ENCODE peak calls at places on chromosomes 5 and 9, in six cellular contexts. V, J, K, F, C and A are unnamed samples.

GRCh38 chr5:62783374-62784057 is 204.9 kb downstream of the LRRC70 start:
- DNase-seq in K (no peak), V (no peak), J (no peak), F (no peak), C (no peak), A (no peak)

GRCh38 chr9:18788256-18788655 is 244.8 kb downstream of the SAXO1 start:
- DNase-seq in V (no peak), C (no peak), J (no peak), K (no peak), F (no peak), A (no peak)

GRCh38 chr9:131610231-131610761 is 65.0 kb downstream of the PRRT1B start:
- DNase-seq in V (no peak), C (no peak), J (peak; percentile 65), F (no peak), K (no peak), A (peak; percentile 95)

GRCh38 chr9:76591256-76591950 is 132.4 kb downstream of the GCNT1 start:
- DNase-seq in V (no peak), C (no peak), K (no peak), J (no peak), F (no peak), A (no peak)

GRCh38 chr5:91016954-91017690 is 366.0 kb downstream of the ARRDC3 start:
- DNase-seq in K (no peak), F (no peak), J (peak; percentile 62), V (no peak), C (no peak), A (peak; percentile 23)

GRCh38 chr5:104297076-104297475 is 734.5 kb upstream of the NUDT12 start:
- DNase-seq in F (no peak), V (no peak), K (peak; percentile 21), J (no peak), C (no peak), A (no peak)

GRCh38 chr9:27125030-27125429 is 16.0 kb downstream of the TEK start:
- DNase-seq in J (peak; percentile 71), K (no peak), V (no peak), C (no peak), F (no peak), A (peak; percentile 86)

GRCh38 chr5:173210877-173211276 is 24.1 kb downstream of the NKX2-5 start:
- DNase-seq in K (no peak), C (no peak), V (no peak), J (no peak), F (no peak), A (no peak)

GRCh38 chr5:139291051-139291450 is 2.5 kb upstream of the MATR3 start:
- DNase-seq in J (no peak), F (no peak), C (no peak), K (no peak), V (no peak), A (no peak)

GRCh38 chr5:59554501-59554900 is 339.0 kb downstream of the PDE4D start:
- DNase-seq in J (no peak), C (no peak), F (no peak), V (no peak), K (no peak), A (no peak)

GRCh38 chr5:98474211-98474610 is 299.3 kb upstream of the RGMB start:
- DNase-seq in V (no peak), F (no peak), C (no peak), K (no peak), J (no peak), A (no peak)

GRCh38 chr5:111859031-111859430 is 102.0 kb upstream of the NREP start:
- DNase-seq in F (no peak), K (no peak), C (no peak), V (no peak), J (no peak), A (peak; percentile 49)

GRCh38 chr5:175384724-175385552 is 59.0 kb downstream of the DRD1 start:
- DNase-seq in K (peak; percentile 23), C (no peak), J (no peak), F (no peak), V (no peak), A (no peak)

GRCh38 chr5:126097881-126098280 is 325.3 kb upstream of the GRAMD2B start:
- DNase-seq in V (no peak), K (no peak), J (no peak), C (no peak), F (no peak), A (peak; percentile 18)

GRCh38 chr5:57429513-57430120 is 53.0 kb downstream of the ACTBL2 start:
- DNase-seq in C (no peak), J (no peak), F (no peak), K (no peak), V (no peak), A (no peak)

GRCh38 chr9:70981312-70981711 is 140.1 kb downstream of the TRPM3 start:
- DNase-seq in F (no peak), K (no peak), C (no peak), V (no peak), J (no peak), A (no peak)

GRCh38 chr9:108743901-108744371 is 111.8 kb downstream of the ACTL7B start:
- DNase-seq in J (no peak), V (peak; percentile 10), F (no peak), C (no peak), K (peak; percentile 8), A (no peak)

GRCh38 chr9:120935383-120935857 is 8.8 kb upstream of the TRAF1 start:
- DNase-seq in V (no peak), C (peak; percentile 59), F (peak; percentile 44), J (peak; percentile 91), K (peak; percentile 94), A (peak; percentile 60)

GRCh38 chr5:176382721-176383120 is 5.7 kb downstream of the NOP16 start:
- DNase-seq in C (no peak), K (no peak), V (no peak), F (no peak), J (no peak), A (no peak)

GRCh38 chr5:122375801-122376200 is 63.8 kb downstream of the SNCAIP start:
- DNase-seq in V (no peak), F (no peak), J (no peak), K (no peak), C (no peak), A (no peak)

GRCh38 chr9:125579030-125579932 is 127.7 kb downstream of the MAPKAP1 start:
- DNase-seq in F (no peak), K (no peak), J (no peak), V (no peak), C (no peak), A (no peak)

GRCh38 chr5:79963261-79963977 is 27.6 kb downstream of the MTX3 start:
- DNase-seq in F (no peak), J (no peak), C (no peak), V (no peak), K (no peak), A (no peak)

GRCh38 chr5:141870226-141870625 is 8.0 kb downstream of the PCDH1 start:
- DNase-seq in F (no peak), V (no peak), C (no peak), J (no peak), K (no peak), A (no peak)

GRCh38 chr5:95960802-95961616 is 642 bp downstream of the ELL2 start:
- DNase-seq in F (peak; percentile 70), J (peak; percentile 76), C (peak; percentile 88), V (peak; percentile 86), K (peak; percentile 77), A (peak; percentile 47)

GRCh38 chr9:69667306-69667705 is 4.9 kb downstream of the APBA1 start:
- DNase-seq in C (no peak), K (no peak), J (no peak), F (no peak), V (peak; percentile 63), A (peak; percentile 35)

GRCh38 chr9:133759146-133759900 is 21.2 kb upstream of the SARDH start:
- DNase-seq in F (no peak), V (peak; percentile 74), C (no peak), J (peak; percentile 20), K (no peak), A (no peak)

GRCh38 chr5:58411372-58411771 is 48.5 kb downstream of the PLK2 start:
- DNase-seq in K (no peak), J (no peak), F (no peak), C (no peak), V (no peak), A (no peak)

GRCh38 chr5:53130206-53130605 is 20.6 kb upstream of the MOCS2 start:
- DNase-seq in K (peak; percentile 1), C (no peak), F (no peak), J (no peak), V (no peak), A (no peak)

GRCh38 chr5:125961150-125961549 is 462.1 kb upstream of the GRAMD2B start:
- DNase-seq in V (no peak), J (no peak), C (peak; percentile 72), F (no peak), K (no peak), A (no peak)

DNA sequence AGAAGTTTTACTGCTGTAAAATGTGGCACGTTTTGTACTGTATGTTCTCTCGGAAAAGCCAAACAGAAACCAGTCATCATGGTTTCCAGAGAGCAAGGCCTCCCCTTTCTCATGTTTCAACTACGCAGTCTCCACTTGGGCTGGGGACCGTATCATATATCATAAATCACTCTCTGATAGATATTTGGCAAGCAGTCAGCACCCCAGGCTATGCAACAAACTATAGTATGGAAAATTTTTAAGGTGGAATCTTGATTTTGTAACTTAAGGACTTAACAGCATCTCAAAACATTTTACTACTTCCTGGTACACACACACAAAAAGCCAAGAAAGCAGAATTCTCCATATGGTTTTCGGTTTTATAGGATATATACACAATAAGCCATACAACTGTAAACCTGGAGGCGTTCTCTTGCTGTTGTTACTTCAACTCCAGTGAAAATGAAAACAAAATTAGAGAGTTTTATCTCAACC is 283.6 kb downstream of the NFIB start:
- DNase-seq in K (peak; percentile 87), J (peak; percentile 40), C (no peak), F (no peak), V (no peak), A (peak; percentile 86)
- H3K4me3 ChIP-seq in K (peak overlapping the region; percentile 31), J (peak overlapping the region; percentile 46), C (no peak overlapping the region), F (no peak overlapping the region), V (no peak overlapping the region), A (peak overlapping the region; percentile 22)

GRCh38 chr5:157267766-157268480 is 2.0 kb downstream of the CYFIP2 start:
- DNase-seq in J (no peak), K (no peak), C (no peak), V (no peak), F (peak; percentile 55), A (no peak)
- TF ChIP-seq CTCF in J (no peak), K (no peak), C (no peak), V (no peak), F (no peak), A (no peak)

GRCh38 chr5:109411175-109411514 is 1.4 kb upstream of the PJA2 start:
- DNase-seq in J (no peak), F (no peak), C (no peak), K (no peak), V (no peak), A (no peak)
- H3K4me3 ChIP-seq in J (peak overlapping the region; percentile 95), F (peak overlapping the region; percentile 94), C (peak overlapping the region; percentile 60), K (peak overlapping the region; percentile 61), V (peak overlapping the region; percentile 53), A (no peak overlapping the region)

DNA sequence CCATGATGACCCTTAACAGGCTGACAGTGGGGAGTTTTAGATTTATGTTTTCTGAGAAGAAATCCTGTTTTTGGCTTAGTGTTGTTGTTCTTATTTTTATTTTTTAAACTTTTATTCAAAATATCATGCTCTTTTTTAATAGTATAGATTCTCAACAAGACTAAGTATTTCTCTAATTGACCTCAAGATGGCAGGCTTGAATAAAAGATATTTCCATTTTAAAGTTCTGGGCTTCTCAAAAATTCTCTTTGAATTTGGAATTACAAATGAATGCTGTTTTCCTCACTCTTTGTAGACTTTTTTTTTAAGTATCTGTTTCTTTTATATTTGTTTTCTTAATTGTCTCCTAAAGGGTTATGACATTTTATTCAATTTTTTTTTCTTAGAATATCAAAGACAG is 50.0 kb upstream of the SH3GL2 start:
- DNase-seq in J (no peak), V (peak; percentile 53), F (peak; percentile 3), C (no peak), K (peak; percentile 6), A (no peak)
- TF ChIP-seq CTCF in J (no peak), V (peak; percentile 66), F (peak; percentile 72), C (peak; percentile 1), K (peak; percentile 39), A (no peak)